ENCODE peak calls at places on chromosomes 11 and 22, in ten cellular contexts. One of them, this sample, is unnamed.

GRCh38 chr22:17411213-17411612 is 42.0 kb downstream of the CECR2 start:
- DNase-seq in stomach: no peak
- DNase-seq in A549: no peak
- DNase-seq in esophagus squamous epithelium: no peak
- DNase-seq in suprapubic skin: no peak
- DNase-seq in IMR-90: no peak
- DNase-seq in adrenal gland: no peak
- DNase-seq in thyroid gland: no peak
- DNase-seq in sigmoid colon: no peak
- DNase-seq in body of pancreas: no peak
- DNase-seq in this sample: no peak

GRCh38 chr11:3057069-3057963 is at the start of gene CARS1:
- DNase-seq in stomach: peak; percentile 96
- DNase-seq in A549: peak; percentile 92
- DNase-seq in esophagus squamous epithelium: peak; percentile 73
- DNase-seq in suprapubic skin: peak; percentile 98
- DNase-seq in IMR-90: peak; percentile 93
- DNase-seq in adrenal gland: peak; percentile 96
- DNase-seq in thyroid gland: peak; percentile 96
- DNase-seq in sigmoid colon: peak; percentile 98
- DNase-seq in body of pancreas: peak; percentile 96
- DNase-seq in this sample: peak; percentile 99

GRCh38 chr11:64633555-64634159 is 42.6 kb downstream of the SLC22A12 start:
- DNase-seq in stomach: no peak
- DNase-seq in A549: no peak
- DNase-seq in esophagus squamous epithelium: no peak
- DNase-seq in suprapubic skin: no peak
- DNase-seq in IMR-90: no peak
- DNase-seq in adrenal gland: no peak
- DNase-seq in thyroid gland: no peak
- DNase-seq in sigmoid colon: no peak
- DNase-seq in body of pancreas: no peak
- DNase-seq in this sample: no peak

GRCh38 chr11:131065435-131066295 is 149.4 kb upstream of the SNX19 start:
- DNase-seq in stomach: no peak
- DNase-seq in A549: no peak
- DNase-seq in esophagus squamous epithelium: no peak
- DNase-seq in suprapubic skin: no peak
- DNase-seq in IMR-90: no peak
- DNase-seq in adrenal gland: no peak
- DNase-seq in thyroid gland: no peak
- DNase-seq in sigmoid colon: no peak
- DNase-seq in body of pancreas: no peak
- DNase-seq in this sample: no peak

GRCh38 chr11:63711838-63712237 is 30.5 kb downstream of the RTN3 start:
- DNase-seq in stomach: no peak
- DNase-seq in A549: no peak
- DNase-seq in esophagus squamous epithelium: no peak
- DNase-seq in suprapubic skin: no peak
- DNase-seq in IMR-90: no peak
- DNase-seq in adrenal gland: no peak
- DNase-seq in thyroid gland: no peak
- DNase-seq in sigmoid colon: no peak
- DNase-seq in body of pancreas: no peak
- DNase-seq in this sample: no peak

GRCh38 chr11:43738600-43739409 is 58.3 kb downstream of the HSD17B12 start:
- DNase-seq in stomach: no peak
- DNase-seq in A549: no peak
- DNase-seq in esophagus squamous epithelium: no peak
- DNase-seq in suprapubic skin: no peak
- DNase-seq in IMR-90: peak; percentile 90
- DNase-seq in adrenal gland: peak; percentile 49
- DNase-seq in thyroid gland: peak; percentile 37
- DNase-seq in sigmoid colon: no peak
- DNase-seq in body of pancreas: peak; percentile 33
- DNase-seq in this sample: no peak

GRCh38 chr22:30606455-30607299 is at the start of gene TCN2:
- DNase-seq in stomach: peak; percentile 74
- DNase-seq in A549: peak; percentile 69
- DNase-seq in esophagus squamous epithelium: peak; percentile 16
- DNase-seq in suprapubic skin: peak; percentile 81
- DNase-seq in IMR-90: peak; percentile 77
- DNase-seq in adrenal gland: peak; percentile 83
- DNase-seq in thyroid gland: peak; percentile 78
- DNase-seq in sigmoid colon: peak; percentile 88
- DNase-seq in body of pancreas: peak; percentile 82
- DNase-seq in this sample: peak; percentile 93

GRCh38 chr11:106961048-106961447 is 57.2 kb downstream of the GUCY1A2 start:
- DNase-seq in stomach: no peak
- DNase-seq in A549: no peak
- DNase-seq in esophagus squamous epithelium: no peak
- DNase-seq in suprapubic skin: no peak
- DNase-seq in IMR-90: no peak
- DNase-seq in adrenal gland: no peak
- DNase-seq in thyroid gland: peak; percentile 28
- DNase-seq in sigmoid colon: no peak
- DNase-seq in body of pancreas: no peak
- DNase-seq in this sample: no peak

GRCh38 chr11:44744160-44744559 is 17.4 kb downstream of the TSPAN18 start:
- DNase-seq in stomach: no peak
- DNase-seq in A549: no peak
- DNase-seq in esophagus squamous epithelium: no peak
- DNase-seq in suprapubic skin: no peak
- DNase-seq in IMR-90: peak; percentile 44
- DNase-seq in adrenal gland: no peak
- DNase-seq in thyroid gland: no peak
- DNase-seq in sigmoid colon: peak; percentile 65
- DNase-seq in body of pancreas: no peak
- DNase-seq in this sample: no peak

GRCh38 chr11:12893787-12894672 is 115.1 kb upstream of the RASSF10 start:
- DNase-seq in stomach: peak; percentile 69
- DNase-seq in A549: peak; percentile 51
- DNase-seq in esophagus squamous epithelium: no peak
- DNase-seq in suprapubic skin: peak; percentile 78
- DNase-seq in IMR-90: peak; percentile 52
- DNase-seq in adrenal gland: peak; percentile 89
- DNase-seq in thyroid gland: peak; percentile 72
- DNase-seq in sigmoid colon: peak; percentile 82
- DNase-seq in body of pancreas: peak; percentile 69
- DNase-seq in this sample: peak; percentile 93

GRCh38 chr11:117535201-117535869 is 207.7 kb downstream of the CEP164 start:
- DNase-seq in stomach: peak; percentile 30
- DNase-seq in A549: no peak
- DNase-seq in esophagus squamous epithelium: no peak
- DNase-seq in suprapubic skin: no peak
- DNase-seq in IMR-90: no peak
- DNase-seq in adrenal gland: peak; percentile 43
- DNase-seq in thyroid gland: peak; percentile 56
- DNase-seq in sigmoid colon: peak; percentile 78
- DNase-seq in body of pancreas: peak; percentile 49
- DNase-seq in this sample: peak; percentile 89

GRCh38 chr11:134071766-134072403 is 3.0 kb downstream of the JAM3 start:
- DNase-seq in stomach: no peak
- DNase-seq in A549: no peak
- DNase-seq in esophagus squamous epithelium: no peak
- DNase-seq in suprapubic skin: no peak
- DNase-seq in IMR-90: peak; percentile 16
- DNase-seq in adrenal gland: no peak
- DNase-seq in thyroid gland: no peak
- DNase-seq in sigmoid colon: no peak
- DNase-seq in body of pancreas: no peak
- DNase-seq in this sample: no peak

GRCh38 chr11:19995131-19995530 is 165.1 kb downstream of the DBX1 start:
- DNase-seq in stomach: no peak
- DNase-seq in A549: peak; percentile 56
- DNase-seq in esophagus squamous epithelium: no peak
- DNase-seq in suprapubic skin: no peak
- DNase-seq in IMR-90: peak; percentile 97
- DNase-seq in adrenal gland: peak; percentile 31
- DNase-seq in thyroid gland: peak; percentile 59
- DNase-seq in sigmoid colon: no peak
- DNase-seq in body of pancreas: peak; percentile 14
- DNase-seq in this sample: no peak

GRCh38 chr11:69074375-69074774 is 25.6 kb downstream of the TPCN2 start:
- DNase-seq in stomach: no peak
- DNase-seq in A549: no peak
- DNase-seq in esophagus squamous epithelium: no peak
- DNase-seq in suprapubic skin: no peak
- DNase-seq in IMR-90: no peak
- DNase-seq in adrenal gland: no peak
- DNase-seq in thyroid gland: no peak
- DNase-seq in sigmoid colon: no peak
- DNase-seq in body of pancreas: no peak
- DNase-seq in this sample: no peak

GRCh38 chr11:69074786-69075185 is 26.1 kb downstream of the TPCN2 start:
- DNase-seq in stomach: no peak
- DNase-seq in A549: no peak
- DNase-seq in esophagus squamous epithelium: no peak
- DNase-seq in suprapubic skin: no peak
- DNase-seq in IMR-90: no peak
- DNase-seq in adrenal gland: no peak
- DNase-seq in thyroid gland: no peak
- DNase-seq in sigmoid colon: no peak
- DNase-seq in body of pancreas: no peak
- DNase-seq in this sample: no peak

GRCh38 chr11:69076129-69076791 is 27.5 kb downstream of the TPCN2 start:
- DNase-seq in stomach: no peak
- DNase-seq in A549: no peak
- DNase-seq in esophagus squamous epithelium: no peak
- DNase-seq in suprapubic skin: no peak
- DNase-seq in IMR-90: peak; percentile 68
- DNase-seq in adrenal gland: no peak
- DNase-seq in thyroid gland: no peak
- DNase-seq in sigmoid colon: no peak
- DNase-seq in body of pancreas: no peak
- DNase-seq in this sample: no peak

GRCh38 chr11:69073445-69073844 is 24.7 kb downstream of the TPCN2 start:
- DNase-seq in stomach: no peak
- DNase-seq in A549: no peak
- DNase-seq in esophagus squamous epithelium: no peak
- DNase-seq in suprapubic skin: no peak
- DNase-seq in IMR-90: no peak
- DNase-seq in adrenal gland: no peak
- DNase-seq in thyroid gland: no peak
- DNase-seq in sigmoid colon: no peak
- DNase-seq in body of pancreas: no peak
- DNase-seq in this sample: no peak

GRCh38 chr11:69075421-69076128 is 26.8 kb downstream of the TPCN2 start:
- DNase-seq in stomach: peak; percentile 55
- DNase-seq in A549: no peak
- DNase-seq in esophagus squamous epithelium: no peak
- DNase-seq in suprapubic skin: peak; percentile 88
- DNase-seq in IMR-90: peak; percentile 99
- DNase-seq in adrenal gland: no peak
- DNase-seq in thyroid gland: peak; percentile 22
- DNase-seq in sigmoid colon: peak; percentile 98
- DNase-seq in body of pancreas: peak; percentile 60
- DNase-seq in this sample: peak; percentile 95
- H3K4me3 ChIP-seq in stomach: no peak overlapping the region
- H3K4me3 ChIP-seq in A549: no peak overlapping the region
- H3K4me3 ChIP-seq in esophagus squamous epithelium: no peak overlapping the region
- H3K4me3 ChIP-seq in suprapubic skin: no peak overlapping the region
- H3K4me3 ChIP-seq in IMR-90: no peak overlapping the region
- H3K4me3 ChIP-seq in adrenal gland: no peak overlapping the region
- H3K4me3 ChIP-seq in thyroid gland: no peak overlapping the region
- H3K4me3 ChIP-seq in sigmoid colon: no peak overlapping the region
- H3K4me3 ChIP-seq in body of pancreas: no peak overlapping the region
- H3K4me3 ChIP-seq in this sample: no peak overlapping the region

GRCh38 chr11:124214027-124214426 is 26.9 kb upstream of the OR8G1 start:
- DNase-seq in stomach: no peak
- DNase-seq in A549: no peak
- DNase-seq in esophagus squamous epithelium: no peak
- DNase-seq in suprapubic skin: no peak
- DNase-seq in IMR-90: no peak
- DNase-seq in adrenal gland: no peak
- DNase-seq in thyroid gland: no peak
- DNase-seq in sigmoid colon: no peak
- DNase-seq in body of pancreas: no peak
- DNase-seq in this sample: no peak
- TF ChIP-seq POLR2A in stomach: no peak
- TF ChIP-seq POLR2A in A549: no peak
- TF ChIP-seq POLR2A in esophagus squamous epithelium: no peak
- TF ChIP-seq POLR2A in suprapubic skin: no peak
- TF ChIP-seq POLR2A in IMR-90: no peak
- TF ChIP-seq POLR2A in adrenal gland: no peak
- TF ChIP-seq POLR2A in thyroid gland: no peak
- TF ChIP-seq POLR2A in sigmoid colon: no peak
- TF ChIP-seq POLR2A in body of pancreas: no peak
- TF ChIP-seq POLR2A in this sample: no peak

GRCh38 chr22:49567894-49568750 is 259.6 kb downstream of the BRD1 start:
- DNase-seq in stomach: no peak
- DNase-seq in A549: no peak
- DNase-seq in esophagus squamous epithelium: no peak
- DNase-seq in suprapubic skin: no peak
- DNase-seq in IMR-90: no peak
- DNase-seq in adrenal gland: peak; percentile 12
- DNase-seq in thyroid gland: no peak
- DNase-seq in sigmoid colon: peak; percentile 48
- DNase-seq in body of pancreas: no peak
- DNase-seq in this sample: peak; percentile 62
- TF ChIP-seq CTCF in stomach: no peak
- TF ChIP-seq CTCF in A549: no peak
- TF ChIP-seq CTCF in esophagus squamous epithelium: no peak
- TF ChIP-seq CTCF in suprapubic skin: no peak
- TF ChIP-seq CTCF in IMR-90: no peak
- TF ChIP-seq CTCF in adrenal gland: no peak
- TF ChIP-seq CTCF in thyroid gland: no peak
- TF ChIP-seq CTCF in sigmoid colon: no peak
- TF ChIP-seq CTCF in body of pancreas: no peak
- TF ChIP-seq CTCF in this sample: no peak

GRCh38 chr11:859394-860131 is 16.9 kb downstream of the TSPAN4 start:
- DNase-seq in stomach: peak; percentile 84
- DNase-seq in A549: peak; percentile 65
- DNase-seq in esophagus squamous epithelium: no peak
- DNase-seq in suprapubic skin: no peak
- DNase-seq in IMR-90: peak; percentile 85
- DNase-seq in adrenal gland: peak; percentile 87
- DNase-seq in thyroid gland: peak; percentile 81
- DNase-seq in sigmoid colon: peak; percentile 93
- DNase-seq in body of pancreas: peak; percentile 80
- DNase-seq in this sample: no peak
- H3K4me3 ChIP-seq in stomach: peak overlapping the region; percentile 23
- H3K4me3 ChIP-seq in A549: no peak overlapping the region
- H3K4me3 ChIP-seq in esophagus squamous epithelium: peak overlapping the region; percentile 11
- H3K4me3 ChIP-seq in suprapubic skin: no peak overlapping the region
- H3K4me3 ChIP-seq in IMR-90: peak overlapping the region; percentile 9
- H3K4me3 ChIP-seq in adrenal gland: no peak overlapping the region
- H3K4me3 ChIP-seq in thyroid gland: no peak overlapping the region
- H3K4me3 ChIP-seq in sigmoid colon: peak overlapping the region; percentile 22
- H3K4me3 ChIP-seq in body of pancreas: no peak overlapping the region
- H3K4me3 ChIP-seq in this sample: no peak overlapping the region

DNA sequence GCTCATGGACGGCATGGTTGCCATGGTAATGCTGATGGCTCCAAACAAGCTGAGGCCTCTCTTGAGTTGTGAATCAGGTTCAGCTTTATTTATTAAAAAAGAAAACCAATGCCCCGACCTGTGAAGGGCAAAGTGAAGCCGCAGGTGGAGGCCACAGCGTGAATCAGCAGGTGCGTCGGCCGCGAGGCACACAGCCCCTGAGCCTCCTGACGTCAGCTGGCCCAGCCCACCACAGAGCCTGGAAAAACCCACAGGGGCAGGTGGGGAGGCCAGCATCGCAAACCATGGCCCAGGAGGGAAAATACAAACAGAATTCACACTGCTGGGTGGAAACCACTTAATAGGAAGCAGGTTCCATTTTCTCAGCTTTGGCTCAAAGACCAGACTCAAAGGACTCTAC is 17.3 kb upstream of the CREB3L1 start:
- DNase-seq in stomach: no peak
- DNase-seq in A549: no peak
- DNase-seq in esophagus squamous epithelium: no peak
- DNase-seq in suprapubic skin: no peak
- DNase-seq in IMR-90: no peak
- DNase-seq in adrenal gland: no peak
- DNase-seq in thyroid gland: no peak
- DNase-seq in sigmoid colon: no peak
- DNase-seq in body of pancreas: no peak
- DNase-seq in this sample: no peak
- TF ChIP-seq POLR2A in stomach: no peak
- TF ChIP-seq POLR2A in A549: no peak
- TF ChIP-seq POLR2A in esophagus squamous epithelium: no peak
- TF ChIP-seq POLR2A in suprapubic skin: no peak
- TF ChIP-seq POLR2A in IMR-90: no peak
- TF ChIP-seq POLR2A in adrenal gland: no peak
- TF ChIP-seq POLR2A in thyroid gland: no peak
- TF ChIP-seq POLR2A in sigmoid colon: no peak
- TF ChIP-seq POLR2A in body of pancreas: no peak
- TF ChIP-seq POLR2A in this sample: no peak

This sample was measured in lower leg skin.